ENCODE peak calls at places on chromosomes 6 and 20, in ten cellular contexts. I is heart left ventricle; X is breast epithelium; W is mesenchymal stem cell; M is suprapubic skin; F is naive thymus-derived CD4-positive, alpha-beta T cell; L is transverse colon; B is left ventricle myocardium inferior; E is astrocyte of the spinal cord; Y is PC-9. R is an unnamed sample.

GRCh38 chr6:167094820-167095637 is 27.9 kb upstream of the CCR6 start:
- DNase-seq in Y (no peak), F (no peak), I (no peak), M (no peak), L (no peak), X (no peak), W (no peak), B (no peak), E (no peak), R (no peak)

GRCh38 chr6:2376429-2377355 is 131.3 kb upstream of the GMDS start:
- DNase-seq in M (no peak), L (peak; percentile 44), B (no peak), X (no peak), Y (no peak), W (peak; percentile 65), I (no peak), F (no peak), E (peak; percentile 90), R (peak; percentile 49)

GRCh38 chr6:24702720-24703282 is 16.2 kb downstream of the C6orf62 start:
- DNase-seq in E (no peak), B (no peak), F (no peak), M (no peak), W (no peak), L (no peak), I (no peak), X (no peak), Y (no peak), R (no peak)

GRCh38 chr20:33443006-33443511 is 504 bp downstream of the SNTA1 start:
- DNase-seq in M (no peak), X (no peak), E (no peak), L (peak; percentile 27), I (no peak), Y (no peak), W (peak; percentile 13), B (peak; percentile 43), F (peak; percentile 16), R (no peak)

GRCh38 chr20:14832630-14833029 is 495.2 kb upstream of the FLRT3 start:
- DNase-seq in X (no peak), W (no peak), L (no peak), M (no peak), Y (no peak), E (no peak), I (no peak), B (no peak), F (no peak), R (no peak)

GRCh38 chr6:74604279-74604678 is 601.6 kb downstream of the COL12A1 start:
- DNase-seq in M (no peak), X (no peak), I (no peak), W (no peak), F (no peak), E (no peak), L (no peak), Y (no peak), B (no peak), R (no peak)

GRCh38 chr20:2849529-2849928 is 9.0 kb downstream of the VPS16 start:
- DNase-seq in F (no peak), Y (no peak), B (no peak), L (no peak), W (no peak), E (no peak), X (no peak), I (no peak), M (no peak), R (no peak)

GRCh38 chr6:122381494-122382083 is 17.9 kb upstream of the HSF2 start:
- DNase-seq in X (no peak), M (no peak), E (peak; percentile 75), L (peak; percentile 49), W (peak; percentile 76), B (peak; percentile 20), I (no peak), F (peak; percentile 59), Y (no peak), R (peak; percentile 43)

GRCh38 chr6:139173172-139173571 is 38.3 kb downstream of the HECA start:
- DNase-seq in I (no peak), Y (no peak), X (no peak), E (no peak), L (no peak), F (no peak), B (no peak), W (no peak), M (no peak), R (no peak)

DNA sequence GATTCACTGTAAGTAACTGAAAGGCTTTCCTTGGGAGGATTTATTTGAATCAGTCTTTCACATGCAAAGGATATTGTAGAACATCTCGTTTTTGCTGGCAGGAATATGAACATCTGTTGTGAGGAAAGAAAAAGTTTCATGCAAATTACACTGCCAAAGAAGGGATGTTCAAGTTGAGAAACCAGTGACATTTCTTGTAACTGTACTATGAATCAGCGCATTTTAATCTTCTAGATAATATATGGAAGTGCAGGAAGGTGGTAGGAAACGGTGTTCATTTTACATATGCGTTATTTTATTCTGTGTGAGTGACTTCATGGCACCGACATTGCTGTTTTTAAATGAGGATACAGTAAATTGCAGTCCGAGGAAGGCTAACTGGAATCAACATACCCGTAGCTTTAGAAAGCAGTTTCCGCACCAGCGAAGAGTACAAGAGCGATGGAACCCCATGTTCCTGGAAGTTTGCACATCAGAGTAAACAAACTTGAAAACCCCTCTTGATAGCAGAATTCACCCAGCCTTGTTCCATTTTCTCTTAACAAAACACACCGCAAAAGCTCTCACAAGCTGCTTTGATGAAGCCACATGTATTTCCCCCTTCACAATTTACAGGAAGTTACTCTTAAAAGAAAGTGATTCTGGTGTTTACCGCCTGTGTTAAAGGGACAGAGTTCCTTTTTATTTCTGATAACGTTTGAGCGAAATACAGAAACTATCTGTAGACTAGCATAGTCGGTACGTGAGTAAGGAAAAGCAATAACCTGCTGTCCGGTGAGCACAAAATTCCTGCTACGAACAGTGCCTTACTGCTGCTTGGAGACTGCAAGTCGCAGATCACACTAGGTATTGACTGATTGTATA is 11.5 kb downstream of the PRDM1 start:
- DNase-seq in B (no peak), L (peak; percentile 51), M (no peak), Y (no peak), F (peak; percentile 90), X (no peak), I (no peak), E (peak; percentile 65), W (peak; percentile 76), R (no peak)
- H3K4me3 ChIP-seq in B (peak overlapping the region; percentile 58), L (peak overlapping the region; percentile 37), M (peak overlapping the region; percentile 49), Y (peak overlapping the region; percentile 60), F (peak overlapping the region; percentile 60), X (peak overlapping the region; percentile 42), I (peak overlapping the region; percentile 48), E (peak overlapping the region; percentile 47), W (no peak overlapping the region), R (peak overlapping the region; percentile 42)

GRCh38 chr20:5065489-5066383 is 54.0 kb downstream of the PCNA start:
- DNase-seq in F (no peak), Y (peak; percentile 97), L (peak; percentile 26), E (peak; percentile 94), B (peak; percentile 36), X (no peak), W (peak; percentile 94), I (peak; percentile 72), M (peak; percentile 82), R (peak; percentile 90)
- H3K4me3 ChIP-seq in F (no peak overlapping the region), Y (peak overlapping the region; percentile 22), L (no peak overlapping the region), E (no peak overlapping the region), B (no peak overlapping the region), X (no peak overlapping the region), W (no peak overlapping the region), I (no peak overlapping the region), M (no peak overlapping the region), R (no peak overlapping the region)

GRCh38 chr20:41046716-41047115 is 18.1 kb downstream of the TOP1 start:
- DNase-seq in L (no peak), Y (no peak), W (peak; percentile 52), E (peak; percentile 53), M (no peak), I (no peak), B (no peak), F (no peak), X (no peak), R (no peak)

GRCh38 chr20:41048475-41049242 is 20.0 kb downstream of the TOP1 start:
- DNase-seq in E (peak; percentile 19), W (no peak), Y (no peak), M (no peak), F (peak; percentile 61), I (no peak), X (no peak), L (no peak), B (no peak), R (no peak)

GRCh38 chr20:41047975-41048305 is 19.3 kb downstream of the TOP1 start:
- DNase-seq in I (no peak), L (no peak), E (peak; percentile 51), Y (peak; percentile 45), M (no peak), F (peak; percentile 23), W (peak; percentile 63), B (no peak), X (no peak), R (no peak)

GRCh38 chr20:41045680-41046079 is 17.1 kb downstream of the TOP1 start:
- DNase-seq in X (no peak), L (no peak), Y (no peak), W (no peak), F (no peak), B (no peak), M (no peak), I (no peak), E (no peak), R (no peak)

GRCh38 chr20:41047279-41047974 is 18.8 kb downstream of the TOP1 start:
- DNase-seq in L (no peak), B (no peak), I (no peak), Y (no peak), F (no peak), W (peak; percentile 38), M (no peak), E (no peak), X (no peak), R (no peak)
- H3K4me3 ChIP-seq in L (no peak overlapping the region), B (peak overlapping the region; percentile 53), I (peak overlapping the region; percentile 15), Y (peak overlapping the region; percentile 2), F (peak overlapping the region; percentile 29), W (no peak overlapping the region), M (peak overlapping the region; percentile 10), E (no peak overlapping the region), X (no peak overlapping the region), R (no peak overlapping the region)

DNA sequence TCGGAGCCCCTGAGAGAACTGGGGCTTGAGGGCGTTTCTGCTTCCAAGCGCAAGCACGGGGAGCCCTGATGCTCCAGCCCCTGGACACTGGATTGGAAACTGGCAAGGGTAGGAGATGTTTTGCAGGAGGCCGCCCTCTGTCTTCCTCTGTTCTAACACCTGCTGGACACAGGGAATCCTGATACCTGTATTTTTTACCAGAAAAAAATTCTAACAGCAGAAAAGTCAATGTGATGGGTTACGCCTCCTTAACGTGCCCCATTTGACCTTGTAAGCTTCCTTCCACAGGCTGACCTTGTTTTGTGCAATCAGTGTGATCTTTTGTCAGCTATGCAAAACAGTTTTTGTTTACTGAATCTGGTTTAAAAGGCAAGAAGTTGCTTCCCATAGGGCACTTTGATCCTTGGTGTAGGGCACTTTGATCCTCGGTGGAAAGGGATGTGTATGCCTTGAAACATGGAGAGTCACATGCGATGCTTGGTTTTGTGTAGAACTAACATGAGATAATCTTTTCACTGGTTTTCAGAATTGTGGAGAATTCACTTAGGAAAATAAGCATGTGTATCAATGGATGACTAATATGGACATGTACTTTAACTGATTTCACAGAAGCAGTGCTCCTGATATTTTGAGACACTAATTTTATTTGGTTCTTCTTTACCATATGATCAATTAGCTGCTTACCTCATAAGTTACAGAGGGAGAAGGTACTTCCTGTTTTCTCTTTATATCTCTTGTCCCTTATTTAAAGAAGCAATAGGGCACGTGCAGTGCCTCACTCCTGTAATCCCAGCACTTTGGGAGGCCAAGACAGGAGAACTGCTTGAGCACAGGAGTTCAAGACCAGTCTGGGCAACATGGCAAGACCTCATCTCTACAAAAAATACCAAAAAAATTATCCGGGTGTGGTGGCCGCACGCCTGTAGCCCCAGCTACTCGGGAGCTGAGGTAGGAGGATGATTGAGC is 59.9 kb upstream of the MAP3K4 start:
- DNase-seq in I (no peak), Y (no peak), M (no peak), E (peak; percentile 8), B (no peak), X (no peak), W (peak; percentile 9), L (no peak), F (no peak), R (no peak)
- H3K4me3 ChIP-seq in I (peak overlapping the region; percentile 70), Y (no peak overlapping the region), M (peak overlapping the region; percentile 62), E (peak overlapping the region; percentile 55), B (peak overlapping the region; percentile 73), X (peak overlapping the region; percentile 49), W (peak overlapping the region; percentile 45), L (peak overlapping the region; percentile 34), F (no peak overlapping the region), R (peak overlapping the region; percentile 53)